ENCODE peak calls at places on chromosomes 2 and 18, in five cellular contexts. H is lower leg skin, X is adrenal gland, P is A549, E is Peyer's patch. V is an unnamed sample.

GRCh38 chr18:2923464-2923863 is 76.7 kb downstream of the EMILIN2 start:
- DNase-seq in H (no peak), X (no peak), P (no peak), E (no peak), V (no peak)

GRCh38 chr2:848099-848498 is 102.5 kb upstream of the SNTG2 start:
- DNase-seq in H (peak), X (no peak), P (no peak), E (no peak), V (no peak)

GRCh38 chr2:11505652-11506610 is 27.9 kb upstream of the GREB1 start:
- DNase-seq in X (no peak), H (no peak), E (no peak), P (no peak), V (no peak)

GRCh38 chr2:195575879-195576391 is 81.1 kb upstream of the SLC39A10 start:
- DNase-seq in E (no peak), P (peak), H (no peak), X (no peak), V (no peak)

GRCh38 chr2:218962859-218963492 is 3.5 kb downstream of the CDK5R2 start:
- DNase-seq in H (peak), E (peak), P (peak), X (peak), V (no peak)

GRCh38 chr18:36012891-36013290 is 40.4 kb downstream of the RMP24 start:
- DNase-seq in E (no peak), P (no peak), H (no peak), X (no peak), V (no peak)

GRCh38 chr2:201942525-201942924 is 91.1 kb upstream of the FZD7 start:
- DNase-seq in P (no peak), X (no peak), E (no peak), H (no peak), V (no peak)

GRCh38 chr2:53575606-53576360 is 191.8 kb upstream of the CHAC2 start:
- DNase-seq in E (no peak), P (no peak), H (no peak), X (no peak), V (no peak)

GRCh38 chr18:13615432-13615861 is 110.9 kb downstream of the FAM210A start:
- DNase-seq in X (no peak), E (no peak), P (no peak), H (no peak), V (no peak)

GRCh38 chr2:696999-697627 is 19.9 kb upstream of the TMEM18 start:
- DNase-seq in P (no peak), E (no peak), H (no peak), X (no peak), V (no peak)

GRCh38 chr2:240128608-240129144 is 7.4 kb downstream of the COPS9 start:
- DNase-seq in X (no peak), H (no peak), E (peak), P (no peak), V (no peak)

GRCh38 chr18:3594760-3595241 is 144.8 kb downstream of the TGIF1 start:
- DNase-seq in P (no peak), E (no peak), H (no peak), X (peak), V (no peak)

GRCh38 chr2:102187191-102188150 is 648 bp downstream of the IL1RL2 start:
- DNase-seq in P (no peak), H (peak), E (peak), X (peak), V (no peak)

GRCh38 chr2:233058717-233059546 is 1.2 kb upstream of the INPP5D start:
- DNase-seq in P (no peak), X (no peak), H (no peak), E (no peak), V (no peak)

GRCh38 chr2:84495539-84496146 is 20.7 kb upstream of the DNAH6 start:
- DNase-seq in E (no peak), X (no peak), H (no peak), P (peak), V (no peak)

GRCh38 chr2:82498777-82499443 is 1960.2 kb downstream of the SUCLG1 start:
- DNase-seq in H (no peak), P (no peak), E (peak), X (no peak), V (no peak)

GRCh38 chr2:164478205-164478604 is 143.1 kb downstream of the GRB14 start:
- DNase-seq in E (no peak), P (no peak), H (no peak), X (no peak), V (no peak)

GRCh38 chr18:5538541-5538940 is 5.3 kb downstream of the EPB41L3 start:
- DNase-seq in H (no peak), X (no peak), E (no peak), P (no peak), V (no peak)

GRCh38 chr18:78979682-78980278 is at the start of gene SALL3:
- DNase-seq in P (no peak), X (no peak), E (no peak), H (no peak), V (no peak)

GRCh38 chr2:116537811-116538210 is 1276.7 kb upstream of the DDX18 start:
- DNase-seq in H (no peak), X (no peak), P (no peak), E (no peak), V (no peak)

GRCh38 chr2:64995041-64995440 is 5.8 kb downstream of the SLC1A4 start:
- DNase-seq in X (no peak), P (no peak), H (no peak), E (no peak), V (no peak)

GRCh38 chr18:78924301-78925192 is 55.1 kb upstream of the SALL3 start:
- DNase-seq in X (no peak), P (no peak), E (no peak), H (no peak), V (no peak)

GRCh38 chr2:54258171-54258570 is 2.1 kb upstream of the TSPYL6 start:
- DNase-seq in X (no peak), E (no peak), P (no peak), H (no peak), V (no peak)

DNA sequence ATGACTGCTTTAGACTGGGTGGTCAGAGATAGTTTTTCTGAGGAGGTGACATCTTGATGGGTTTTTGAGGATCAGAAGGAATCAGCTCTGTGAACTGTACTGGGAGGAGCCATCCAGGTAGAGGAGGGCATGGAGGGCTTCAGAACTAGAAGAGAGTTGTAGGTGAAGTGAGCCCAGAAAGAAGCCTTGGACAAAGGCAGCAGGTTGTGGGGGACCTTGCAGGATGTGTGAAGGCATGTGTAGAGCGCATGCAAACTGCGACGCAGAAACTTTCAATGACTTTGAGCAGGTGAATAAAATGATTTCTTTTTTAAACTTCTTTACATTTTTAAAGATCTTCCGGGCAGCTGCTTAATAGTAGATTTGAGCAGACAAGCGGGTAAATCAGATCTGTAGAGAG is 83.9 kb upstream of the SIX2 start:
- DNase-seq in H (no peak), P (no peak), X (no peak), E (no peak), V (no peak)
- TF ChIP-seq POLR2A in H (no peak), P (no peak), X (no peak), E (no peak), V (no peak)

DNA sequence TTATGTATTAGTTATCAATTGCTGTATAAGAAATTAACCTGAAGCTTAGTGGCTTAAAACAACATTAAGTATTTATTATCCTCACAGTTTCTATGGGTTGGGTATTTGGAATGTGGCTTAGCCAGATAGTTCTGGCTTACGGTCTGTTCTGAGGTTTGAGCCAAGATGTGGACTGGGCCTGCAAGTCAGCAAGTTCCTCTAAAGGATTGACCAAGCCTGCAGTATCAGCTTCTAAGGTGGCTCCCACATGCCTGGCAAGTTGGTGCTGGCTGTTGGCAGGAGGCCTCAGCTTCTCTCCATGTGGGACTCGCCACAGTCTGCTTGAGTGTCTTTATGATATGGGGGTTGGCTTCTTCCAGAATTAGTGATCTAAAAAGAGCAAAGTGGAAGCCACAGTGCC is 45.0 kb upstream of the TCF4 start:
- DNase-seq in E (no peak), P (no peak), X (no peak), H (peak), V (no peak)
- TF ChIP-seq POLR2A in E (no peak), P (no peak), X (no peak), H (no peak), V (no peak)

GRCh38 chr2:197452754-197453122 is 614 bp upstream of the COQ10B start:
- DNase-seq in P (no peak), E (no peak), H (no peak), X (no peak), V (no peak)
- TF ChIP-seq POLR2A in P (peak), E (peak), H (no peak), X (no peak), V (no peak)

GRCh38 chr2:157439792-157440186 is 4.1 kb downstream of the CYTIP start:
- DNase-seq in X (no peak), E (no peak), H (no peak), P (no peak), V (no peak)
- TF ChIP-seq POLR2A in X (no peak), E (no peak), H (no peak), P (no peak), V (no peak)

GRCh38 chr18:51197661-51198424 is at the start of gene MEX3C:
- DNase-seq in P (peak), H (peak), E (peak), X (peak), V (peak)
- TF ChIP-seq POLR2A in P (peak), H (no peak), E (peak), X (peak), V (peak)

GRCh38 chr2:204021290-204022081 is 84.9 kb downstream of the ICOS start:
- DNase-seq in X (no peak), E (no peak), H (no peak), P (no peak), V (no peak)

GRCh38 chr2:204022550-204022949 is 86.0 kb downstream of the ICOS start:
- DNase-seq in E (no peak), H (no peak), X (no peak), P (no peak), V (no peak)

GRCh38 chr2:204024906-204025475 is 88.4 kb downstream of the ICOS start:
- DNase-seq in X (no peak), H (no peak), P (no peak), E (no peak), V (no peak)

GRCh38 chr2:204024503-204024902 is 87.9 kb downstream of the ICOS start:
- DNase-seq in H (no peak), E (no peak), P (peak), X (no peak), V (no peak)

GRCh38 chr2:204023088-204023487 is 86.5 kb downstream of the ICOS start:
- DNase-seq in P (no peak), H (no peak), X (no peak), E (no peak), V (no peak)
- TF ChIP-seq POLR2A in P (no peak), H (no peak), X (no peak), E (no peak), V (no peak)

DNA sequence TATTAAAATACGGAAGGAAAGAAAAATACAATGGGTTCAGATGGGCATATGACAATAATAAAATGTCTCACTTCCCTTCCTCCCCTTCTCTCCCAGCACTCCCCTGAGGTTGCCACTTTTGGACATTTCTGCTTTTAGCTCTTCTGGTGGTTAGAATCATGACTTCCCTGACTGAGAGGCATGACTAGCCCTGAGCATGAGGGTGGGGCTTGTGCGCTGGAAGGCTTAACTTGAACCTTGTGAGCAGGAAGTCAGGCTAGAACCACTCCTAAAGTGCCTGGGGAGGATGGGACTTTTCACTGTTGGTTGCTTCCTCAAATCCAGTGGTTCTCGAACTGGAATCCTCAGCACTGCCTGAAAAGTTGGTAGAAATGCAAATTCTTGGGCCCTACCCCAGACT is 19.7 kb upstream of the ARHGAP25 start:
- DNase-seq in H (peak), P (no peak), E (no peak), X (peak), V (peak)
- TF ChIP-seq POLR2A in H (no peak), P (no peak), E (no peak), X (no peak), V (no peak)

V was measured in esophagus squamous epithelium.